ENCODE peak calls at places on chromosome 5, in four cellular contexts. U is K562, I is GM12878, E is WTC11. V is an unnamed sample.

GRCh38 chr5:65900746-65901145 is 25.6 kb upstream of the ERBIN start:
- DNase-seq in U (no peak), I (no peak), E (no peak), V (no peak)

GRCh38 chr5:45696206-45696836 is at the start of gene HCN1:
- DNase-seq in U (no peak), I (no peak), E (peak), V (peak)

GRCh38 chr5:71778678-71779276 is 59.7 kb downstream of the CARTPT start:
- DNase-seq in U (no peak), I (no peak), E (no peak), V (peak)

GRCh38 chr5:39721394-39721793 is 296.6 kb upstream of the DAB2 start:
- DNase-seq in U (no peak), I (no peak), E (no peak), V (no peak)

GRCh38 chr5:139385061-139385889 is 2.2 kb upstream of the SLC23A1 start:
- DNase-seq in U (peak), I (no peak), E (no peak), V (peak)

GRCh38 chr5:173242675-173243085 is 7.7 kb upstream of the NKX2-5 start:
- DNase-seq in U (no peak), I (no peak), E (peak), V (no peak)

GRCh38 chr5:154202379-154203260 is 12.1 kb downstream of the GALNT10 start:
- DNase-seq in U (peak), I (no peak), E (no peak), V (no peak)

GRCh38 chr5:109105631-109106267 is 304.0 kb downstream of the PJA2 start:
- DNase-seq in U (no peak), I (no peak), E (no peak), V (no peak)

GRCh38 chr5:533243-534005 is 9.2 kb upstream of the SLC9A3 start:
- DNase-seq in U (no peak), I (no peak), E (no peak), V (no peak)

GRCh38 chr5:1536298-1537165 is 12.8 kb upstream of the LPCAT1 start:
- DNase-seq in U (no peak), I (peak), E (no peak), V (peak)

GRCh38 chr5:173326501-173326960 is 1.7 kb downstream of the STC2 start:
- DNase-seq in U (peak), I (no peak), E (no peak), V (no peak)

GRCh38 chr5:65157906-65158603 is 323.7 kb downstream of the ADAMTS6 start:
- DNase-seq in U (no peak), I (no peak), E (no peak), V (peak)

GRCh38 chr5:66224773-66225553 is 80.9 kb downstream of the SREK1 start:
- DNase-seq in U (no peak), I (no peak), E (no peak), V (no peak)

GRCh38 chr5:134738963-134739661 is 764 bp downstream of the CAMLG start:
- DNase-seq in U (peak), I (no peak), E (no peak), V (peak)

GRCh38 chr5:1515921-1516571 is 7.7 kb downstream of the LPCAT1 start:
- DNase-seq in U (no peak), I (no peak), E (peak), V (peak)

GRCh38 chr5:135048930-135049329 is 14.9 kb upstream of the PITX1 start:
- DNase-seq in U (no peak), I (no peak), E (no peak), V (no peak)

GRCh38 chr5:134507495-134507894 is 18.0 kb upstream of the JADE2 start:
- DNase-seq in U (no peak), I (no peak), E (no peak), V (no peak)

GRCh38 chr5:16518606-16519005 is 53.0 kb upstream of the ZNF622 start:
- DNase-seq in U (no peak), I (no peak), E (no peak), V (no peak)

GRCh38 chr5:28750236-28750635 is 1711.8 kb upstream of the CDH9 start:
- DNase-seq in U (no peak), I (no peak), E (no peak), V (no peak)

GRCh38 chr5:143506881-143507552 is 103.5 kb upstream of the NR3C1 start:
- DNase-seq in U (no peak), I (no peak), E (no peak), V (peak)

GRCh38 chr5:9927521-9927997 is 297.4 kb upstream of the TAS2R1 start:
- DNase-seq in U (no peak), I (no peak), E (no peak), V (no peak)

GRCh38 chr5:32625106-32625505 is 39.7 kb downstream of the SUB1 start:
- DNase-seq in U (no peak), I (no peak), E (no peak), V (no peak)

GRCh38 chr5:58773744-58774441 is 191.0 kb downstream of the RAB3C start:
- DNase-seq in U (no peak), I (no peak), E (no peak), V (no peak)

GRCh38 chr5:172133359-172134029 is 54.5 kb downstream of the STK10 start:
- DNase-seq in U (no peak), I (no peak), E (no peak), V (no peak)

GRCh38 chr5:74334034-74334433 is 306.5 kb downstream of the ENC1 start:
- DNase-seq in U (peak), I (no peak), E (no peak), V (no peak)

GRCh38 chr5:74337252-74338100 is 303.1 kb downstream of the ENC1 start:
- DNase-seq in U (no peak), I (no peak), E (no peak), V (no peak)

GRCh38 chr5:74334434-74335364 is 305.8 kb downstream of the ENC1 start:
- DNase-seq in U (no peak), I (no peak), E (no peak), V (no peak)

GRCh38 chr5:74338101-74338388 is 302.5 kb downstream of the ENC1 start:
- DNase-seq in U (no peak), I (no peak), E (no peak), V (no peak)

DNA sequence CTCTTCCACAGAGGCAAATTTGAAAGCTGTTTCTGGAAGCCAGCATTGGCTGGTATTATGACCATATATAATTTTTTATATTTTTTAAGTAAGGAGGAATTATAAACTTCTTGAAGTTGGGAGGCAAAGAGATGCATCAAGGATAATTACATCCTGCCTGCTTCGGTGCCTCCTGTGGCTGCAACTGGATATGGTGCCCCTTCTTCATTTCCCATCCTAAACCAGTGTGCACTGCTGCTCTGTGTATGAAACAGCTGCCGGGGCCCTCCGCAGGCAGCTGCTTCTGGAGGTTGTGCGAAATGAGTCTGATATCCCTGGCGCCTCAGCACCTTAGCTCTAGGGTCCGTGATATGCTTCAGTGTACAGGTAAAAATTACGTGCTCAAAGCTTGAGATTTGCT is 304.2 kb downstream of the ENC1 start:
- DNase-seq in U (no peak), I (no peak), E (peak), V (no peak)
- TF ChIP-seq CREM in U (no peak), I (no peak), E (no peak), V (no peak)

DNA sequence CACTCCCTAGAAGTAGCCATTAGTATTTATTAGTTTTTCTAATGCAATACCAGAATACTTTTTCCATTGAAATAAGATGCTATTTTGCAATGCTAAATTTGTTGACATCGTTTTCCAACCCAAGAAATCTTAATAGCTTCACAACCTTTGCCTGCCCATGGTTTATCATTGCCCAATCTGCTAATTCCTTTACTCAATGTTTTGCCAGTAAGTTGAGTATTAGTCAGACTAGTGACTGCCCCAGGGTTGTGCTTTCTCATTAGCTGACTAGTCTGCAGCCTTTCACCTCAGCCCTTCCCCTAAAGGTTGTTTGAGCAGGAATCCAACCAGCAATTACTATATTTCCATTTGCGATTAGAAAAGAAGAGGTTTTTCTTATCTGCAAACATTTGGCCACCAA is 62.8 kb downstream of the NREP start:
- DNase-seq in U (no peak), I (no peak), E (no peak), V (no peak)
- TF ChIP-seq CREM in U (no peak), I (no peak), E (no peak), V (no peak)

DNA sequence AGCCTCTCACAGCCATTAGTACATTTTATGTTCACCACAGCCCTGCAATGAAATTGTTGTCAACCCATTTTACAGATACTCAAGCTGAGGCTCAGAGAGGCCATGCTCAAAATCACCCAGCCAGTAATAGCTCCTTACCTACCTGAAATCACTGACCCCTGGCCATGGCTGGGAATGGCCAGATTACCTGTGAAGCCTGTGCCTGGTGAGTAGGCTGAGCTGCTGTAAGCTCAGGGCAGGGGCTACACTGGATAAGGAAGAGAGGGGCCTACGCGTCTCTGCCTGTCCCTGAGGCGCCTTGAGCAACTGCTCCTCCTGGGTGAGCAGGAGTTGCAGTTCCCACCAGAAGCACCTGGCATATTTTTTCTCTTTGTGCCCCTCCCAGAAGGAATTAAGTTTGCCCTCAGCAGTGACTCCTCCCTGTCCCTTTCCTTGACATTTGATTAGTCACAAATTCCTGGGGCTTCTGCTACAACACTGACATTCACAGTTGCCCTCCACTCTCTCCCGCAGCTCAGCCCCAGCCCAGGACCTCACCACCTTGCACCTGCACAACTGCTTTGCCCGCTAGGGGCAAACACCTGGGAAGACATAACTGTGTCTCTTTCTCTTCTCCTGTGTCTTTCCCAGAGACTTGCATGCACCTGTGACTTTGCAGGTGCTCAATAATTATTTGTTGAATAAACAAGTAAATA is 5.7 kb downstream of the CLTB start:
- DNase-seq in U (peak), I (no peak), E (no peak), V (no peak)
- TF ChIP-seq CREM in U (no peak), I (no peak), E (no peak), V (no peak)

GRCh38 chr5:146662229-146662628 is 146.2 kb upstream of the GPR151 start:
- DNase-seq in U (peak), I (no peak), E (no peak), V (peak)

GRCh38 chr5:146671561-146671960 is 155.6 kb upstream of the GPR151 start:
- DNase-seq in U (no peak), I (no peak), E (no peak), V (no peak)

DNA sequence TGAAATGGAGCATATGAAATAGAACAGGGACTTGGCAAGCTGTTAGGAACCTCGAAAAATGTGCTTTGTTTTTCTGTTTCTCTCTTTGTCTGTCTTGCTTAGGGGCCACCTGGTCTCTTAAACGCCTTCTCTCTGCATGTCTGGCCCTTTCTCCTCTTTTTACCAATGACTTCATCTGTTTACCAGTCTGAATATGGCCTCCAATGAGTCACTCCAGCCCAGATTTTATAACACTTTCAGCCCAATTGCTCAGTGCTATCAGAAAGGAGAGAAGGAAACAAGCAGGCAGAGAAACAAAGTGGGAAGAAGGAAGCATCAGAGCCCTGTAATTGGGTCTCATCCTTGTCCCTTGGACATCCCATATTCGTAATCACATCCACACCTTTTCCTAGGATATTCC is 151.6 kb upstream of the GPR151 start:
- DNase-seq in U (no peak), I (no peak), E (no peak), V (no peak)
- TF ChIP-seq CREM in U (no peak), I (no peak), E (no peak), V (no peak)